ENCODE peak calls at places on chromosomes 4 and X, in ten cellular contexts. M, E, H, K, N, J, A, G, I and D are unnamed samples.

GRCh38 chrX:74343970-74344622 is 40.1 kb downstream of the ZCCHC13 start:
- DNase-seq in M (peak; percentile 67), E (peak; percentile 63), H (no peak), K (no peak), N (no peak), J (peak; percentile 11), A (peak; percentile 78), G (peak; percentile 73), I (peak; percentile 78), D (peak; percentile 43)

GRCh38 chr4:52911684-52912294 is 49.7 kb downstream of the RASL11B start:
- DNase-seq in M (peak; percentile 84), E (peak; percentile 80), H (peak; percentile 76), K (peak; percentile 77), N (no peak), J (peak; percentile 3), A (peak; percentile 18), G (peak; percentile 71), I (peak; percentile 82), D (peak; percentile 83)

GRCh38 chr4:6288871-6289270 is 19.2 kb downstream of the WFS1 start:
- DNase-seq in M (no peak), E (no peak), H (no peak), K (no peak), N (no peak), J (no peak), A (no peak), G (no peak), I (no peak), D (no peak)

GRCh38 chr4:128385683-128386304 is 98.2 kb upstream of the PGRMC2 start:
- DNase-seq in M (no peak), E (no peak), H (no peak), K (no peak), N (no peak), J (peak; percentile 10), A (peak; percentile 21), G (no peak), I (no peak), D (no peak)

GRCh38 chr4:84159767-84160166 is 339.3 kb downstream of the NKX6-1 start:
- DNase-seq in M (no peak), E (no peak), H (no peak), K (no peak), N (no peak), J (no peak), A (no peak), G (no peak), I (no peak), D (no peak)

GRCh38 chrX:20056704-20057103 is 60.0 kb downstream of the MAP7D2 start:
- DNase-seq in M (no peak), E (no peak), H (no peak), K (no peak), N (no peak), J (no peak), A (no peak), G (no peak), I (no peak), D (no peak)

GRCh38 chr4:165965503-165965902 is 92.5 kb downstream of the TLL1 start:
- DNase-seq in M (no peak), E (no peak), H (no peak), K (no peak), N (no peak), J (no peak), A (no peak), G (no peak), I (no peak), D (no peak)

GRCh38 chrX:76971393-76972376 is 475.5 kb upstream of the FGF16 start:
- DNase-seq in M (no peak), E (no peak), H (no peak), K (no peak), N (no peak), J (no peak), A (no peak), G (no peak), I (no peak), D (no peak)

GRCh38 chrX:54639346-54640102 is 109.5 kb downstream of the GNL3L start:
- DNase-seq in M (peak; percentile 91), E (peak; percentile 94), H (peak; percentile 98), K (peak; percentile 97), N (peak; percentile 97), J (peak; percentile 92), A (peak; percentile 90), G (peak; percentile 93), I (peak; percentile 97), D (peak; percentile 97)

GRCh38 chrX:54641530-54641929 is 111.5 kb downstream of the GNL3L start:
- DNase-seq in M (no peak), E (no peak), H (no peak), K (no peak), N (no peak), J (peak; percentile 6), A (no peak), G (no peak), I (no peak), D (no peak)

GRCh38 chrX:54639018-54639345 is 109.0 kb downstream of the GNL3L start:
- DNase-seq in M (no peak), E (no peak), H (no peak), K (no peak), N (no peak), J (no peak), A (no peak), G (no peak), I (no peak), D (no peak)

GRCh38 chrX:54640103-54640428 is 110.0 kb downstream of the GNL3L start:
- DNase-seq in M (no peak), E (no peak), H (no peak), K (no peak), N (no peak), J (no peak), A (no peak), G (no peak), I (no peak), D (no peak)

GRCh38 chrX:54640721-54641120 is 110.7 kb downstream of the GNL3L start:
- DNase-seq in M (no peak), E (no peak), H (no peak), K (no peak), N (no peak), J (peak; percentile 73), A (no peak), G (no peak), I (no peak), D (no peak)
- H3K27ac ChIP-seq in M (peak overlapping the region; percentile 90), E (peak overlapping the region; percentile 89), H (peak overlapping the region; percentile 88), K (peak overlapping the region; percentile 89), N (peak overlapping the region; percentile 82), J (peak overlapping the region; percentile 85), A (no peak overlapping the region), G (peak overlapping the region; percentile 79), I (peak overlapping the region; percentile 89), D (peak overlapping the region; percentile 93)

GRCh38 chr4:18021720-18022571 is at the start of gene LCORL:
- DNase-seq in M (peak; percentile 94), E (peak; percentile 93), H (peak; percentile 97), K (peak; percentile 99), N (peak; percentile 98), J (peak; percentile 91), A (peak; percentile 70), G (peak; percentile 94), I (peak; percentile 95), D (peak; percentile 95)
- TF ChIP-seq POLR2A in M (no peak), E (no peak), H (no peak), K (no peak), N (no peak), J (peak; percentile 97), A (peak; percentile 40), G (no peak), I (peak; percentile 9), D (no peak)

GRCh38 chrX:133375558-133376340 is 39.5 kb downstream of the GPC4 start:
- DNase-seq in M (peak; percentile 40), E (peak; percentile 15), H (no peak), K (no peak), N (no peak), J (no peak), A (no peak), G (no peak), I (no peak), D (no peak)

GRCh38 chrX:133374874-133375387 is 40.4 kb downstream of the GPC4 start:
- DNase-seq in M (no peak), E (no peak), H (no peak), K (no peak), N (no peak), J (no peak), A (no peak), G (no peak), I (no peak), D (no peak)

GRCh38 chrX:133380882-133381619 is 34.2 kb downstream of the GPC4 start:
- DNase-seq in M (no peak), E (no peak), H (no peak), K (no peak), N (no peak), J (no peak), A (no peak), G (no peak), I (no peak), D (no peak)

GRCh38 chrX:133373366-133374079 is 41.8 kb downstream of the GPC4 start:
- DNase-seq in M (no peak), E (peak; percentile 25), H (no peak), K (no peak), N (no peak), J (no peak), A (no peak), G (no peak), I (no peak), D (no peak)

DNA sequence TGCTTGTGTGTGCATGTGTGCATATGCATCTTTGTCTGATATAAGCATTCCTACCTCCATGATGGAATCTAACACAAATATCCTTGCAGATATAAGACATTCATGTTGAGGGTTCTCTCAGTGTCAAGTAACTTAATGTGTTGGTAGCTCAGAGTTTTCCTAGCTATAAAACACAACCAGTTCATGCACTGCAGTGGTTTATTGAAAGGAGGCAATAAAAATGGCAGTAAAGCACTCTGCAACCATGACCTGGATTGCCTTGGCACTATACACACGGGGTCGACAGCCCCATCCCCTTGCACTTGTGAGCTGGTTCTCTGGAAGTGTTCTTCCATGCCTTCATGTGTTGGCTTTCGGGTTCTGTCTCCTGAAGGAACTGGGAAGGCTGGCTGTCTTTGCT is 38.9 kb downstream of the GPC4 start:
- DNase-seq in M (no peak), E (no peak), H (no peak), K (no peak), N (no peak), J (no peak), A (no peak), G (no peak), I (no peak), D (no peak)
- H3K4me1 ChIP-seq in M (no peaks in the 10 kb centered on the region), E (peaks cover 2% of the 10 kb centered on the region), H (peaks cover 16% of the 10 kb centered on the region), K (no peaks in the 10 kb centered on the region), N (peaks cover 67% of the 10 kb centered on the region), J (peaks cover 7% of the 10 kb centered on the region), A (no peaks in the 10 kb centered on the region), G (no peaks in the 10 kb centered on the region), I (no peaks in the 10 kb centered on the region), D (peaks cover 8% of the 10 kb centered on the region)

GRCh38 chrX:18996536-18996935 is 12.6 kb upstream of the PHKA2 start:
- DNase-seq in M (no peak), E (no peak), H (no peak), K (no peak), N (no peak), J (no peak), A (no peak), G (no peak), I (no peak), D (no peak)

GRCh38 chrX:18997916-18998315 is 14.0 kb upstream of the PHKA2 start:
- DNase-seq in M (no peak), E (no peak), H (no peak), K (no peak), N (no peak), J (no peak), A (peak; percentile 22), G (no peak), I (no peak), D (no peak)

GRCh38 chrX:18992829-18993228 is 8.9 kb upstream of the PHKA2 start:
- DNase-seq in M (peak; percentile 44), E (no peak), H (no peak), K (no peak), N (no peak), J (no peak), A (no peak), G (no peak), I (no peak), D (no peak)

GRCh38 chrX:18994713-18995112 is 10.8 kb upstream of the PHKA2 start:
- DNase-seq in M (no peak), E (no peak), H (no peak), K (no peak), N (no peak), J (no peak), A (peak; percentile 13), G (no peak), I (no peak), D (no peak)

DNA sequence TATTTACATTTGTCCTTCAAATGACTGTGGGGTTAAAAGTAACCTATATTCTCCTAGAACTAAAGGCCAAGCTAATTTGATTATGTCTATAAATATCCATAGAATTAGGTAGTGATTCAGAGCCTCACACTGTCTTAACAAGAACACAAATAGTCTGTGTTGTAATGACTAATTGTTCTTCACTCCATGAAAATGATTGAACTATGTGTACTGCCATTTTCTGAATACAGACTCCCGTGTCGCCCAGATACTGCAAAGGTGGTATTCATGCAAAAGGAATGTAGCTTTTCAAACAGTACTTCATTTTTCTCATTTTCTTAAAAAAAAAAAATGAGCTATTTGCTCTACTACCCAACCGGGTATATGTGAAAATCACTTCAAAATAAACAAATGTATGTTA is 11.3 kb upstream of the PHKA2 start:
- DNase-seq in M (no peak), E (no peak), H (no peak), K (no peak), N (no peak), J (no peak), A (peak; percentile 36), G (no peak), I (no peak), D (no peak)
- H3K27ac ChIP-seq in M (no peak overlapping the region), E (no peak overlapping the region), H (no peak overlapping the region), K (no peak overlapping the region), N (peak overlapping the region; percentile 13), J (no peak overlapping the region), A (peak overlapping the region; percentile 80), G (no peak overlapping the region), I (no peak overlapping the region), D (no peak overlapping the region)